ENCODE peak calls at places on chromosomes 12 and 14, in four cellular contexts. I is OCI-LY7, E is SK-N-SH, O is HCT116. S is an unnamed sample. For H3K36me3, the result is how much of the 10 kb centered on the place peaks cover.

GRCh38 chr12:47935196-47935595 is 28.2 kb upstream of the TMEM106C start:
- DNase-seq in E (peak), I (no peak), O (no peak), S (no peak)

GRCh38 chr12:12221560-12221959 is 45.3 kb downstream of the LRP6 start:
- DNase-seq in O (no peak), E (no peak), I (no peak), S (no peak)

GRCh38 chr12:79082595-79082994 is 218.0 kb downstream of the SYT1 start:
- DNase-seq in E (no peak), I (no peak), O (no peak), S (no peak)

GRCh38 chr14:63893701-63894458 is 41.1 kb downstream of the SYNE2 start:
- DNase-seq in E (no peak), I (no peak), O (no peak), S (no peak)

GRCh38 chr14:89469210-89470198 is 52.5 kb upstream of the FOXN3 start:
- DNase-seq in I (no peak), E (no peak), O (no peak), S (no peak)

GRCh38 chr12:24470050-24470449 is 478.9 kb downstream of the BCAT1 start:
- DNase-seq in E (no peak), O (no peak), I (no peak), S (no peak)

GRCh38 chr12:124347805-124348658 is 53.1 kb downstream of the RFLNA start:
- DNase-seq in E (peak), O (no peak), I (peak), S (peak)

GRCh38 chr14:69133206-69134125 is 19.5 kb downstream of the DCAF5 start:
- DNase-seq in E (peak), I (no peak), O (no peak), S (no peak)

GRCh38 chr12:111248981-111249380 is 119.9 kb downstream of the PHETA1 start:
- DNase-seq in O (no peak), E (peak), I (no peak), S (no peak)

GRCh38 chr14:99744199-99744872 is 48.9 kb upstream of the EML1 start:
- DNase-seq in E (no peak), I (no peak), O (no peak), S (no peak)

GRCh38 chr12:96454396-96454795 is 35.0 kb upstream of the CFAP54 start:
- DNase-seq in I (no peak), E (no peak), O (no peak), S (no peak)

GRCh38 chr12:19148860-19149259 is 19.3 kb downstream of the PLEKHA5 start:
- DNase-seq in O (no peak), E (no peak), I (no peak), S (peak)

GRCh38 chr14:59183150-59183549 is 5.3 kb upstream of the DAAM1 start:
- DNase-seq in O (no peak), E (no peak), I (no peak), S (no peak)

GRCh38 chr14:94769413-94770250 is at the start of gene GSC:
- DNase-seq in O (no peak), I (no peak), E (peak), S (no peak)

GRCh38 chr12:102522768-102523167 is 42.4 kb upstream of the IGF1 start:
- DNase-seq in I (no peak), O (no peak), E (no peak), S (peak)

GRCh38 chr14:24395609-24396580 is 2.9 kb upstream of the NYNRIN start:
- DNase-seq in O (no peak), I (peak), E (no peak), S (peak)

GRCh38 chr12:119994892-119995658 is 6.0 kb downstream of the BICDL1 start:
- DNase-seq in I (peak), E (no peak), O (no peak), S (peak)

GRCh38 chr12:131619106-131619642 is 91.7 kb upstream of the SFSWAP start:
- DNase-seq in O (no peak), I (no peak), E (no peak), S (no peak)

GRCh38 chr14:64942531-64943111 is at the start of gene GPX2:
- DNase-seq in I (no peak), O (no peak), E (no peak), S (no peak)

GRCh38 chr12:91144053-91144452 is 32.8 kb upstream of the LUM start:
- DNase-seq in O (no peak), I (no peak), E (no peak), S (no peak)

GRCh38 chr12:48815281-48816110 is 2.8 kb upstream of the CACNB3 start:
- DNase-seq in I (peak), E (peak), O (peak), S (peak)

GRCh38 chr14:32330356-32331226 is 1.5 kb downstream of the AKAP6 start:
- DNase-seq in I (no peak), O (no peak), E (no peak), S (no peak)

GRCh38 chr12:89364058-89364457 is 11.8 kb upstream of the DUSP6 start:
- DNase-seq in E (no peak), O (no peak), I (no peak), S (no peak)

GRCh38 chr12:70543444-70543843 is 93.8 kb downstream of the PTPRB start:
- DNase-seq in E (no peak), I (no peak), O (peak), S (no peak)

GRCh38 chr12:131455581-131456110 is 255.2 kb upstream of the SFSWAP start:
- DNase-seq in E (no peak), O (no peak), I (no peak), S (no peak)

GRCh38 chr14:76581592-76581991 is 179.7 kb upstream of the VASH1 start:
- DNase-seq in O (no peak), I (no peak), E (no peak), S (no peak)

GRCh38 chr14:22570132-22570949 is 18.7 kb downstream of the DAD1 start:
- DNase-seq in E (peak), O (peak), I (peak), S (peak)

GRCh38 chr14:98143566-98143965 is 1128.4 kb downstream of the BCL11B start:
- DNase-seq in I (no peak), E (no peak), O (no peak), S (no peak)

GRCh38 chr12:95788637-95789036 is 1.9 kb downstream of the NTN4 start:
- DNase-seq in I (no peak), E (no peak), O (no peak), S (no peak)

GRCh38 chr14:65849558-65849957 is 437.0 kb downstream of the FUT8 start:
- DNase-seq in O (no peak), E (no peak), I (no peak), S (no peak)

GRCh38 chr12:130044991-130045621 is 117.2 kb upstream of the FZD10 start:
- DNase-seq in O (no peak), I (no peak), E (no peak), S (no peak)

GRCh38 chr12:46269429-46270241 is 792 bp upstream of the SLC38A1 start:
- DNase-seq in E (no peak), I (peak), O (no peak), S (peak)

GRCh38 chr14:64463873-64464272 is 1.4 kb upstream of the AKAP5 start:
- DNase-seq in O (no peak), E (no peak), I (no peak), S (no peak)

GRCh38 chr12:74689071-74689655 is 151.5 kb downstream of the ATXN7L3B start:
- DNase-seq in I (peak), O (peak), E (peak), S (peak)

GRCh38 chr12:98635657-98636323 is 8.8 kb downstream of the IKBIP start:
- DNase-seq in I (peak), E (no peak), O (peak), S (peak)

GRCh38 chr14:98198385-98198784 is 1073.6 kb downstream of the BCL11B start:
- DNase-seq in E (no peak), I (no peak), O (no peak), S (no peak)

GRCh38 chr14:39232554-39233415 is 930 bp upstream of the MIA2 start:
- DNase-seq in E (no peak), I (no peak), O (no peak), S (no peak)

GRCh38 chr14:71541271-71541670 is 391.0 kb upstream of the RGS6 start:
- DNase-seq in I (no peak), O (no peak), E (no peak), S (no peak)

GRCh38 chr12:65195387-65196055 is 26.1 kb downstream of the LEMD3 start:
- DNase-seq in O (no peak), E (no peak), I (no peak), S (no peak)

GRCh38 chr12:44847403-44847802 is 28.7 kb downstream of the NELL2 start:
- DNase-seq in I (peak), O (no peak), E (no peak), S (no peak)
- H3K36me3 ChIP-seq in I (under half), O (under half), E (under half), S (under half)

DNA sequence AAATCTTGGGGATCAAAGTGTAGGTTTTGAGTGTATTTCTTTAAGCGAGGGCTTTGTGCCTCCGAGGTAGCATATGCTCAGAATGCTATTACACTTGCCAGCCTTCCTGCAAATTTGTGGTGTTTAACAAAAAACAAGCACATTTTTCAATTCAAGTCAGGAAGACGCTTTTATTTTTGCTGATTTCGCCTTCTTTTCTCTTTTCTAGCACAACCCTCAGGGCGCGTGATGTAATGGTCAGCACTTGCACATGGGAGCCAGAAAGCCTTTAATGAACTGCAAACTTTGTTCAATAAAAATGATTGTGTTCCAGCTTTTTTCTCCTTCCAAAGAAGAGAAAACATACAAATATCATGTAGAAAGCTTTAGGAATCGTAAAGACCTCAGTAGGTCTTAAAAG is 466.5 kb downstream of the PRKD1 start:
- DNase-seq in O (no peak), I (no peak), E (no peak), S (no peak)
- H2AFZ ChIP-seq in O (no peak), I (no peak), E (no peak), S (no peak)

DNA sequence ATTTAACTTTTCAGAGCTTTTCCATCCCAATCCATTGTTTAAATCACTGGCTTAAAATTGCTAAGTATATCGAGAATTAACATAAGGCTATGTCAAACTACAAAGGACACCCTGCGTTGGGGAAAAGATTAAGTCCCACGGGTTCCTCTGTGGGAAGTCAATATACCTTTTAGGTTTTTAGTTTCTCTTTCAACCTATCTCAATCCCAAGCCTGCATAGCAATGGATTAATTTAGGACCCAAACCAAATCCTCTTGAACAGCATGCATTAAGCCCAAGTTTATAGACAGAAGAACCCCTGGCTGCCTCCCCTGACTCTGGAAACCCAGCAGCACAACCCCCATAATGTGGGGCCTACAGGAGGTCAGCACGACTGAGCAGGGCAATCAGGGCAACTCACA is 6.3 kb downstream of the CDCA4 start:
- DNase-seq in E (no peak), O (no peak), I (no peak), S (no peak)
- H3K36me3 ChIP-seq in E (under half), O (under half), I (half or more), S (under half)

DNA sequence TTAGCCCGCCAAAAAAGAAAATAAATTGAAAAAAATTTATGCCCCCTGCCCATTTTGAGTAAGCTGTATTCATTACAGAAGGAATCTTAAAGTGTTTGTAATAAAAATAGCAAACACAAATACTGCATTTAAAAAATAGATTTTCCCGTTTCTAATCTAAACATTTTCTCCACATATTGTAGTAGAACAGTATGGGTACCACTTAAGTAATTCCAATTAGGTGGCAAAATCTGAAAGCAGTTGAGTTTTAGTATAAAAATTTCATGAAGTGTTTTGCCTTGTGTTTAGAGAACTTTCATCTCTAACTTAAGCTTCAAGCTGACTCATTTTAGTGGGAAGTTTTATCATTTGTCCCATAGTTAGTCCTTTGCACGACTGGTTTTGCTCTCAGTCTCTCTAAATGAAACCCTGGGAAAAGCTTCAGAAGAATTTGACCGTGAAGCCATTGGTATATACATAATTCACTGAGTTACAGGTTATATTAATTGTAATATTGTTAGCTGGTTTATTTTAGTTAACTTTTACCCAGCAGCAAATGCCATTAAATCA is 214.6 kb downstream of the ERC1 start:
- DNase-seq in E (no peak), O (no peak), I (peak), S (peak)
- H2AFZ ChIP-seq in E (no peak), O (no peak), I (peak), S (no peak)

S was measured in Karpas-422.